ENCODE peak calls at places on chromosome 19, in four cellular contexts. C is endothelial cell, V is IMR-90, Y is glutamatergic neuron. I is an unnamed sample.

GRCh38 chr19:3618144-3618810 is 8.3 kb downstream of the CACTIN start:
- DNase-seq in C (peak), Y (peak), V (peak), I (peak)

GRCh38 chr19:1295169-1296012 is 9.7 kb downstream of the EFNA2 start:
- DNase-seq in C (peak), Y (peak), V (no peak), I (no peak)

GRCh38 chr19:42683917-42684513 is 56.3 kb downstream of the PSG3 start:
- DNase-seq in V (peak), C (no peak), Y (no peak), I (no peak)

GRCh38 chr19:46040952-46041500 is at the start of gene IGFL4:
- DNase-seq in C (no peak), Y (no peak), V (no peak), I (no peak)

GRCh38 chr19:1243768-1244692 is 2.5 kb downstream of the ATP5F1D start:
- DNase-seq in C (peak), V (peak), Y (peak), I (peak)

GRCh38 chr19:17406039-17406886 is 833 bp upstream of the BST2 start:
- DNase-seq in Y (no peak), C (no peak), V (no peak), I (no peak)

GRCh38 chr19:35306473-35307246 is 14.7 kb downstream of the MAG start:
- DNase-seq in Y (no peak), V (no peak), C (peak), I (no peak)

GRCh38 chr19:14059093-14059480 is 2.8 kb downstream of the PALM3 start:
- DNase-seq in Y (peak), V (no peak), C (peak), I (no peak)

GRCh38 chr19:35545855-35546381 is 492 bp downstream of the TMEM147 start:
- DNase-seq in V (no peak), C (peak), Y (no peak), I (peak)